ENCODE peak calls at places on chromosome 1, in nine cellular contexts. O, L, E, J, T, K, F, G and D are unnamed samples.

GRCh38 chr1:110098222-110099026 is 13.8 kb upstream of the UBL4B start:
- DNase-seq in L (no peak), E (no peak), K (no peak), G (no peak), J (no peak), F (no peak), O (no peak), T (no peak), D (no peak)

GRCh38 chr1:15788624-15789301 is 18.7 kb downstream of the UQCRHL start:
- DNase-seq in G (peak), O (peak), K (no peak), T (no peak), E (no peak), J (peak), F (no peak), L (no peak), D (no peak)

GRCh38 chr1:196143602-196144342 is 464.5 kb downstream of the KCNT2 start:
- DNase-seq in J (no peak), K (no peak), L (no peak), G (no peak), F (no peak), E (no peak), T (no peak), O (no peak), D (no peak)

GRCh38 chr1:240888039-240888786 is 276.3 kb upstream of the GREM2 start:
- DNase-seq in O (no peak), F (no peak), K (peak), L (peak), J (peak), E (no peak), T (no peak), G (peak), D (peak)

GRCh38 chr1:94617139-94617805 is 75.7 kb upstream of the F3 start:
- DNase-seq in K (no peak), J (peak), G (peak), T (no peak), F (no peak), E (no peak), L (no peak), O (peak), D (no peak)

GRCh38 chr1:64163972-64164371 is 39.5 kb upstream of the UBE2U start:
- DNase-seq in G (peak), O (no peak), L (no peak), J (peak), T (no peak), F (no peak), K (no peak), E (no peak), D (no peak)

GRCh38 chr1:44047131-44047530 is 15.9 kb upstream of the SLC6A9 start:
- DNase-seq in L (no peak), G (no peak), T (no peak), F (no peak), K (no peak), E (no peak), O (no peak), J (peak), D (no peak)

GRCh38 chr1:231233735-231234417 is 7.1 kb upstream of the GNPAT start:
- DNase-seq in K (peak), J (no peak), E (no peak), G (no peak), F (no peak), T (no peak), O (no peak), L (peak), D (no peak)

GRCh38 chr1:172916126-172916525 is 134.6 kb downstream of the TNFSF18 start:
- DNase-seq in G (peak), L (no peak), T (no peak), E (no peak), F (no peak), O (no peak), J (peak), K (no peak), D (no peak)

GRCh38 chr1:1763657-1764621 is 14.3 kb downstream of the NADK start:
- DNase-seq in K (peak), J (no peak), F (no peak), E (no peak), O (no peak), G (peak), T (peak), L (no peak), D (no peak)
- H3K4me3 ChIP-seq in K (no peak), J (no peak), F (no peak), E (no peak), O (no peak), G (no peak), T (no peak), L (no peak), D (no peak)

GRCh38 chr1:248015801-248016200 is 2.3 kb downstream of the OR2L5 start:
- DNase-seq in G (no peak), T (no peak), O (no peak), J (no peak), E (no peak), F (no peak), L (no peak), K (no peak), D (no peak)
- H3K4me3 ChIP-seq in G (no peak), T (no peak), O (no peak), J (no peak), E (no peak), F (no peak), L (no peak), K (no peak), D (no peak)

DNA sequence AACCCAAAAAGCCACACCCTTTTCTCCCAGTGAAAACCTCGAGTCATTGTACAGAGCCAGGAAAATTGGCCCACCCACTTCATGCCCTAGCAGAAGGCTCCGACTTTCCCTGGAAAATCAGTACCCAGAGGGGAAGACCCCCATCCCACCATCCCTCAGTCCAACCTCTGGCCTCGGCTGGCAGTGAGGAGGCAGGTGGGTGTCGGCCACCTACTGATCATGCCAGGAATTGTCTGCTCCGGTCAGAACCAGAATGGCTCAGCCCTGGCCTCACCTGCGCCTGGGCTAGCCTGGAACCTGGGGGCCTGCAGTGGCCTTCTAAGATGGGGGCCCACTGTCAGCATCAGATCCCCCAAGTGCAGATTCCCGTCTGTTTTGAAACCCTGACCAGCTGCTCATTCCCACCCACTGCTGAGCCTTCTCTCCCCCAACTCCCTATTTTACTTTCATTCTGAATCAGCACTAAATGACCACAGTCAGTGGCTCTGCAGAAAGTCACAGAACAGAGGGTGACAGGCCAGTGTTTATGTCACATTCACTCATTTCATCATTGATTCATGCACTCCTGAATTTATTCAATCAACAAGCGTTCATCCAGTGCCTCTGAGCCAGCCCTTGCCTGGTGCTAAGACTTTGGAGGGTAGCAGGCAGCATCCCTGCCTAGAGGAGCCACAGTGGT is 3.0 kb upstream of the S100A9 start:
- DNase-seq in E (peak), O (no peak), L (no peak), J (no peak), K (no peak), G (no peak), F (no peak), T (no peak), D (no peak)
- H3K4me3 ChIP-seq in E (no peak), O (no peak), L (no peak), J (no peak), K (no peak), G (no peak), F (no peak), T (no peak), D (no peak)

GRCh38 chr1:184244962-184245361 is 141.9 kb upstream of the C1orf21 start:
- DNase-seq in J (no peak), F (no peak), G (no peak), T (no peak), O (no peak), K (no peak), E (no peak), L (no peak), D (no peak)
- H3K4me3 ChIP-seq in J (no peak), F (no peak), G (no peak), T (no peak), O (no peak), K (no peak), E (no peak), L (no peak), D (no peak)